ENCODE peak calls at places on chromosomes 16 and 17, in five cellular contexts. One of them, this sample, is unnamed.

GRCh38 chr16:17397499-17397891 is 73.3 kb downstream of the XYLT1 start:
- DNase-seq in stimulated activated CD4-positive, alpha-beta T cell treated with anti-CD3 and anti-CD28 coated beads, Interleukin-4, amount 100 ng/mL, for 1 hour: no peak
- DNase-seq in NCI-H1436: peak; percentile 12
- DNase-seq in psoas muscle: no peak
- DNase-seq in body of pancreas: peak; percentile 56
- DNase-seq in this sample: peak; percentile 57

GRCh38 chr16:85956426-85956825 is 57.5 kb downstream of the IRF8 start:
- DNase-seq in stimulated activated CD4-positive, alpha-beta T cell treated with anti-CD3 and anti-CD28 coated beads, Interleukin-4, amount 100 ng/mL, for 1 hour: no peak
- DNase-seq in NCI-H1436: no peak
- DNase-seq in psoas muscle: no peak
- DNase-seq in body of pancreas: no peak
- DNase-seq in this sample: no peak

GRCh38 chr16:50298591-50299507 is 32.5 kb downstream of the ADCY7 start:
- DNase-seq in stimulated activated CD4-positive, alpha-beta T cell treated with anti-CD3 and anti-CD28 coated beads, Interleukin-4, amount 100 ng/mL, for 1 hour: no peak
- DNase-seq in NCI-H1436: no peak
- DNase-seq in psoas muscle: no peak
- DNase-seq in body of pancreas: no peak
- DNase-seq in this sample: no peak

GRCh38 chr17:9195346-9195870 is 174.1 kb downstream of the NTN1 start:
- DNase-seq in stimulated activated CD4-positive, alpha-beta T cell treated with anti-CD3 and anti-CD28 coated beads, Interleukin-4, amount 100 ng/mL, for 1 hour: no peak
- DNase-seq in NCI-H1436: no peak
- DNase-seq in psoas muscle: no peak
- DNase-seq in body of pancreas: no peak
- DNase-seq in this sample: no peak

GRCh38 chr17:27986805-27987684 is 55.4 kb upstream of the NLK start:
- DNase-seq in stimulated activated CD4-positive, alpha-beta T cell treated with anti-CD3 and anti-CD28 coated beads, Interleukin-4, amount 100 ng/mL, for 1 hour: no peak
- DNase-seq in NCI-H1436: no peak
- DNase-seq in psoas muscle: no peak
- DNase-seq in body of pancreas: no peak
- DNase-seq in this sample: no peak

GRCh38 chr17:11144358-11145233 is 96.4 kb upstream of the SHISA6 start:
- DNase-seq in stimulated activated CD4-positive, alpha-beta T cell treated with anti-CD3 and anti-CD28 coated beads, Interleukin-4, amount 100 ng/mL, for 1 hour: no peak
- DNase-seq in NCI-H1436: no peak
- DNase-seq in psoas muscle: no peak
- DNase-seq in body of pancreas: peak; percentile 37
- DNase-seq in this sample: peak; percentile 8

GRCh38 chr16:65697516-65697915 is 575.7 kb upstream of the CDH11 start:
- DNase-seq in stimulated activated CD4-positive, alpha-beta T cell treated with anti-CD3 and anti-CD28 coated beads, Interleukin-4, amount 100 ng/mL, for 1 hour: no peak
- DNase-seq in NCI-H1436: no peak
- DNase-seq in psoas muscle: no peak
- DNase-seq in body of pancreas: no peak
- DNase-seq in this sample: no peak

GRCh38 chr17:57956311-57957119 is 1.3 kb upstream of the CUEDC1 start:
- DNase-seq in stimulated activated CD4-positive, alpha-beta T cell treated with anti-CD3 and anti-CD28 coated beads, Interleukin-4, amount 100 ng/mL, for 1 hour: peak; percentile 7
- DNase-seq in NCI-H1436: no peak
- DNase-seq in psoas muscle: no peak
- DNase-seq in body of pancreas: no peak
- DNase-seq in this sample: no peak

GRCh38 chr16:726438-727290 is at the start of the genes CCDC78 and HAGHL:
- DNase-seq in stimulated activated CD4-positive, alpha-beta T cell treated with anti-CD3 and anti-CD28 coated beads, Interleukin-4, amount 100 ng/mL, for 1 hour: peak; percentile 63
- DNase-seq in NCI-H1436: peak; percentile 12
- DNase-seq in psoas muscle: peak; percentile 62
- DNase-seq in body of pancreas: no peak
- DNase-seq in this sample: peak; percentile 75

GRCh38 chr17:6255331-6255730 is 179.6 kb downstream of the AIPL1 start:
- DNase-seq in stimulated activated CD4-positive, alpha-beta T cell treated with anti-CD3 and anti-CD28 coated beads, Interleukin-4, amount 100 ng/mL, for 1 hour: no peak
- DNase-seq in NCI-H1436: no peak
- DNase-seq in psoas muscle: no peak
- DNase-seq in body of pancreas: no peak
- DNase-seq in this sample: no peak

GRCh38 chr17:47967607-47968252 is 3.2 kb upstream of the CDK5RAP3 start:
- DNase-seq in stimulated activated CD4-positive, alpha-beta T cell treated with anti-CD3 and anti-CD28 coated beads, Interleukin-4, amount 100 ng/mL, for 1 hour: no peak
- DNase-seq in NCI-H1436: no peak
- DNase-seq in psoas muscle: no peak
- DNase-seq in body of pancreas: peak; percentile 79
- DNase-seq in this sample: peak; percentile 69

GRCh38 chr17:32546031-32546444 is 59.2 kb downstream of the CDK5R1 start:
- DNase-seq in stimulated activated CD4-positive, alpha-beta T cell treated with anti-CD3 and anti-CD28 coated beads, Interleukin-4, amount 100 ng/mL, for 1 hour: no peak
- DNase-seq in NCI-H1436: peak; percentile 6
- DNase-seq in psoas muscle: no peak
- DNase-seq in body of pancreas: no peak
- DNase-seq in this sample: no peak

GRCh38 chr17:57601328-57601727 is 143.8 kb downstream of the CCDC182 start:
- DNase-seq in stimulated activated CD4-positive, alpha-beta T cell treated with anti-CD3 and anti-CD28 coated beads, Interleukin-4, amount 100 ng/mL, for 1 hour: no peak
- DNase-seq in NCI-H1436: no peak
- DNase-seq in psoas muscle: no peak
- DNase-seq in body of pancreas: no peak
- DNase-seq in this sample: no peak

GRCh38 chr17:17024778-17025300 is 17.4 kb upstream of the MPRIP start:
- DNase-seq in stimulated activated CD4-positive, alpha-beta T cell treated with anti-CD3 and anti-CD28 coated beads, Interleukin-4, amount 100 ng/mL, for 1 hour: no peak
- DNase-seq in NCI-H1436: peak; percentile 26
- DNase-seq in psoas muscle: no peak
- DNase-seq in body of pancreas: no peak
- DNase-seq in this sample: no peak

GRCh38 chr17:8189041-8189710 is 804 bp downstream of the BORCS6 start:
- DNase-seq in stimulated activated CD4-positive, alpha-beta T cell treated with anti-CD3 and anti-CD28 coated beads, Interleukin-4, amount 100 ng/mL, for 1 hour: peak; percentile 26
- DNase-seq in NCI-H1436: no peak
- DNase-seq in psoas muscle: no peak
- DNase-seq in body of pancreas: peak; percentile 40
- DNase-seq in this sample: no peak

GRCh38 chr16:50711862-50712567 is 18.6 kb downstream of the NOD2 start:
- DNase-seq in stimulated activated CD4-positive, alpha-beta T cell treated with anti-CD3 and anti-CD28 coated beads, Interleukin-4, amount 100 ng/mL, for 1 hour: no peak
- DNase-seq in NCI-H1436: no peak
- DNase-seq in psoas muscle: peak; percentile 81
- DNase-seq in body of pancreas: no peak
- DNase-seq in this sample: no peak

GRCh38 chr17:76726231-76726765 is at the start of gene JMJD6:
- DNase-seq in stimulated activated CD4-positive, alpha-beta T cell treated with anti-CD3 and anti-CD28 coated beads, Interleukin-4, amount 100 ng/mL, for 1 hour: peak; percentile 93
- DNase-seq in NCI-H1436: peak; percentile 99
- DNase-seq in psoas muscle: peak; percentile 96
- DNase-seq in body of pancreas: peak; percentile 96
- DNase-seq in this sample: peak; percentile 96

GRCh38 chr17:51133365-51133764 is 12.7 kb upstream of the SPAG9 start:
- DNase-seq in stimulated activated CD4-positive, alpha-beta T cell treated with anti-CD3 and anti-CD28 coated beads, Interleukin-4, amount 100 ng/mL, for 1 hour: no peak
- DNase-seq in NCI-H1436: no peak
- DNase-seq in psoas muscle: no peak
- DNase-seq in body of pancreas: no peak
- DNase-seq in this sample: no peak

GRCh38 chr17:6097005-6097279 is 26.8 kb downstream of the WSCD1 start:
- DNase-seq in stimulated activated CD4-positive, alpha-beta T cell treated with anti-CD3 and anti-CD28 coated beads, Interleukin-4, amount 100 ng/mL, for 1 hour: no peak
- DNase-seq in NCI-H1436: no peak
- DNase-seq in psoas muscle: no peak
- DNase-seq in body of pancreas: no peak
- DNase-seq in this sample: no peak

GRCh38 chr16:680967-681745 is 946 bp downstream of the STUB1 start:
- DNase-seq in stimulated activated CD4-positive, alpha-beta T cell treated with anti-CD3 and anti-CD28 coated beads, Interleukin-4, amount 100 ng/mL, for 1 hour: no peak
- DNase-seq in NCI-H1436: no peak
- DNase-seq in psoas muscle: peak; percentile 68
- DNase-seq in body of pancreas: peak; percentile 58
- DNase-seq in this sample: peak; percentile 47

GRCh38 chr17:8658800-8659199 is 28.3 kb upstream of the MYH10 start:
- DNase-seq in stimulated activated CD4-positive, alpha-beta T cell treated with anti-CD3 and anti-CD28 coated beads, Interleukin-4, amount 100 ng/mL, for 1 hour: no peak
- DNase-seq in NCI-H1436: no peak
- DNase-seq in psoas muscle: no peak
- DNase-seq in body of pancreas: no peak
- DNase-seq in this sample: no peak

GRCh38 chr16:52561910-52562741 is 15.2 kb upstream of the TOX3 start:
- DNase-seq in stimulated activated CD4-positive, alpha-beta T cell treated with anti-CD3 and anti-CD28 coated beads, Interleukin-4, amount 100 ng/mL, for 1 hour: no peak
- DNase-seq in NCI-H1436: no peak
- DNase-seq in psoas muscle: no peak
- DNase-seq in body of pancreas: no peak
- DNase-seq in this sample: no peak

GRCh38 chr17:50169121-50169764 is 3.4 kb downstream of the SGCA start:
- DNase-seq in stimulated activated CD4-positive, alpha-beta T cell treated with anti-CD3 and anti-CD28 coated beads, Interleukin-4, amount 100 ng/mL, for 1 hour: peak; percentile 40
- DNase-seq in NCI-H1436: peak; percentile 66
- DNase-seq in psoas muscle: peak; percentile 41
- DNase-seq in body of pancreas: no peak
- DNase-seq in this sample: peak; percentile 74

GRCh38 chr16:67470314-67470713 is 10.6 kb downstream of the ATP6V0D1 start:
- DNase-seq in stimulated activated CD4-positive, alpha-beta T cell treated with anti-CD3 and anti-CD28 coated beads, Interleukin-4, amount 100 ng/mL, for 1 hour: no peak
- DNase-seq in NCI-H1436: no peak
- DNase-seq in psoas muscle: peak; percentile 94
- DNase-seq in body of pancreas: peak; percentile 87
- DNase-seq in this sample: no peak

GRCh38 chr17:57672971-57673370 is 72.1 kb downstream of the CCDC182 start:
- DNase-seq in stimulated activated CD4-positive, alpha-beta T cell treated with anti-CD3 and anti-CD28 coated beads, Interleukin-4, amount 100 ng/mL, for 1 hour: no peak
- DNase-seq in NCI-H1436: no peak
- DNase-seq in psoas muscle: no peak
- DNase-seq in body of pancreas: no peak
- DNase-seq in this sample: no peak

GRCh38 chr17:46769531-46770438 is 48.7 kb downstream of the WNT3 start:
- DNase-seq in stimulated activated CD4-positive, alpha-beta T cell treated with anti-CD3 and anti-CD28 coated beads, Interleukin-4, amount 100 ng/mL, for 1 hour: no peak
- DNase-seq in NCI-H1436: no peak
- DNase-seq in psoas muscle: peak; percentile 25
- DNase-seq in body of pancreas: no peak
- DNase-seq in this sample: peak; percentile 8

GRCh38 chr17:16040710-16041251 is 41.2 kb downstream of the TTC19 start:
- DNase-seq in stimulated activated CD4-positive, alpha-beta T cell treated with anti-CD3 and anti-CD28 coated beads, Interleukin-4, amount 100 ng/mL, for 1 hour: no peak
- DNase-seq in NCI-H1436: no peak
- DNase-seq in psoas muscle: no peak
- DNase-seq in body of pancreas: peak; percentile 71
- DNase-seq in this sample: peak; percentile 56

GRCh38 chr17:12545877-12546513 is 119.7 kb upstream of the MYOCD start:
- DNase-seq in stimulated activated CD4-positive, alpha-beta T cell treated with anti-CD3 and anti-CD28 coated beads, Interleukin-4, amount 100 ng/mL, for 1 hour: no peak
- DNase-seq in NCI-H1436: peak; percentile 20
- DNase-seq in psoas muscle: no peak
- DNase-seq in body of pancreas: peak; percentile 31
- DNase-seq in this sample: peak; percentile 65

GRCh38 chr16:30027588-30028437 is 3.3 kb downstream of the TLCD3B start:
- DNase-seq in stimulated activated CD4-positive, alpha-beta T cell treated with anti-CD3 and anti-CD28 coated beads, Interleukin-4, amount 100 ng/mL, for 1 hour: no peak
- DNase-seq in NCI-H1436: no peak
- DNase-seq in psoas muscle: no peak
- DNase-seq in body of pancreas: no peak
- DNase-seq in this sample: no peak

GRCh38 chr16:31298958-31299357 is 39.2 kb downstream of the ITGAM start:
- DNase-seq in stimulated activated CD4-positive, alpha-beta T cell treated with anti-CD3 and anti-CD28 coated beads, Interleukin-4, amount 100 ng/mL, for 1 hour: no peak
- DNase-seq in NCI-H1436: no peak
- DNase-seq in psoas muscle: no peak
- DNase-seq in body of pancreas: no peak
- DNase-seq in this sample: no peak

GRCh38 chr16:10009691-10010090 is 172.5 kb downstream of the GRIN2A start:
- DNase-seq in stimulated activated CD4-positive, alpha-beta T cell treated with anti-CD3 and anti-CD28 coated beads, Interleukin-4, amount 100 ng/mL, for 1 hour: no peak
- DNase-seq in NCI-H1436: no peak
- DNase-seq in psoas muscle: no peak
- DNase-seq in body of pancreas: no peak
- DNase-seq in this sample: no peak

GRCh38 chr16:525520-526180 is 1.9 kb upstream of the CAPN15 start:
- DNase-seq in stimulated activated CD4-positive, alpha-beta T cell treated with anti-CD3 and anti-CD28 coated beads, Interleukin-4, amount 100 ng/mL, for 1 hour: peak; percentile 69
- DNase-seq in NCI-H1436: no peak
- DNase-seq in psoas muscle: no peak
- DNase-seq in body of pancreas: no peak
- DNase-seq in this sample: peak; percentile 82

GRCh38 chr16:54511181-54511731 is 224.7 kb upstream of the IRX3 start:
- DNase-seq in stimulated activated CD4-positive, alpha-beta T cell treated with anti-CD3 and anti-CD28 coated beads, Interleukin-4, amount 100 ng/mL, for 1 hour: no peak
- DNase-seq in NCI-H1436: no peak
- DNase-seq in psoas muscle: no peak
- DNase-seq in body of pancreas: no peak
- DNase-seq in this sample: no peak

GRCh38 chr16:75254359-75254837 is 3.0 kb upstream of the BCAR1 start:
- DNase-seq in stimulated activated CD4-positive, alpha-beta T cell treated with anti-CD3 and anti-CD28 coated beads, Interleukin-4, amount 100 ng/mL, for 1 hour: no peak
- DNase-seq in NCI-H1436: no peak
- DNase-seq in psoas muscle: peak; percentile 72
- DNase-seq in body of pancreas: no peak
- DNase-seq in this sample: peak; percentile 89

GRCh38 chr17:29726721-29727252 is 104.1 kb upstream of the CORO6 start:
- DNase-seq in stimulated activated CD4-positive, alpha-beta T cell treated with anti-CD3 and anti-CD28 coated beads, Interleukin-4, amount 100 ng/mL, for 1 hour: no peak
- DNase-seq in NCI-H1436: no peak
- DNase-seq in psoas muscle: no peak
- DNase-seq in body of pancreas: no peak
- DNase-seq in this sample: no peak

GRCh38 chr16:50881331-50881830 is 139.5 kb downstream of the CYLD start:
- DNase-seq in stimulated activated CD4-positive, alpha-beta T cell treated with anti-CD3 and anti-CD28 coated beads, Interleukin-4, amount 100 ng/mL, for 1 hour: no peak
- DNase-seq in NCI-H1436: no peak
- DNase-seq in psoas muscle: no peak
- DNase-seq in body of pancreas: no peak
- DNase-seq in this sample: no peak

GRCh38 chr16:87393680-87394055 is 1.5 kb downstream of the MAP1LC3B start:
- DNase-seq in stimulated activated CD4-positive, alpha-beta T cell treated with anti-CD3 and anti-CD28 coated beads, Interleukin-4, amount 100 ng/mL, for 1 hour: no peak
- DNase-seq in NCI-H1436: no peak
- DNase-seq in psoas muscle: no peak
- DNase-seq in body of pancreas: no peak
- DNase-seq in this sample: no peak

GRCh38 chr16:2884041-2884451 is 1.0 kb downstream of the FLYWCH2 start:
- DNase-seq in stimulated activated CD4-positive, alpha-beta T cell treated with anti-CD3 and anti-CD28 coated beads, Interleukin-4, amount 100 ng/mL, for 1 hour: no peak
- DNase-seq in NCI-H1436: no peak
- DNase-seq in psoas muscle: no peak
- DNase-seq in body of pancreas: no peak
- DNase-seq in this sample: no peak

GRCh38 chr16:56136256-56136655 is 55.0 kb upstream of the GNAO1 start:
- DNase-seq in stimulated activated CD4-positive, alpha-beta T cell treated with anti-CD3 and anti-CD28 coated beads, Interleukin-4, amount 100 ng/mL, for 1 hour: no peak
- DNase-seq in NCI-H1436: no peak
- DNase-seq in psoas muscle: no peak
- DNase-seq in body of pancreas: no peak
- DNase-seq in this sample: no peak

GRCh38 chr16:84284168-84284722 is 10.4 kb upstream of the WFDC1 start:
- DNase-seq in stimulated activated CD4-positive, alpha-beta T cell treated with anti-CD3 and anti-CD28 coated beads, Interleukin-4, amount 100 ng/mL, for 1 hour: no peak
- DNase-seq in NCI-H1436: no peak
- DNase-seq in psoas muscle: peak; percentile 54
- DNase-seq in body of pancreas: peak; percentile 14
- DNase-seq in this sample: peak; percentile 77